ENCODE peak calls at places on chromosomes 13 and 19, in four cellular contexts. X, I, T and U are unnamed samples.

GRCh38 chr13:87942204-87942603 is 271.0 kb downstream of the SLITRK5 start:
- DNase-seq in X (no peak), I (no peak), T (no peak), U (no peak)

GRCh38 chr13:30308548-30308947 is 1.2 kb upstream of the KATNAL1 start:
- DNase-seq in X (no peak), I (no peak), T (no peak), U (no peak)

GRCh38 chr13:41842029-41842428 is 118.9 kb downstream of the VWA8 start:
- DNase-seq in X (no peak), I (no peak), T (no peak), U (no peak)

GRCh38 chr13:100733261-100733660 is 58.7 kb upstream of the TMTC4 start:
- DNase-seq in X (no peak), I (no peak), T (no peak), U (no peak)

GRCh38 chr13:60016229-60016628 is 147.5 kb downstream of the DIAPH3 start:
- DNase-seq in X (no peak), I (no peak), T (no peak), U (no peak)

GRCh38 chr13:67859904-67860303 is 629.8 kb upstream of the PCDH9 start:
- DNase-seq in X (no peak), I (no peak), T (no peak), U (no peak)

GRCh38 chr13:25846227-25846984 is 205.4 kb downstream of the SHISA2 start:
- DNase-seq in X (no peak), I (no peak), T (no peak), U (no peak)

GRCh38 chr19:55321466-55321865 is 3.7 kb downstream of the TMEM150B start:
- DNase-seq in X (no peak), I (no peak), T (no peak), U (no peak)

GRCh38 chr19:30530751-30531150 is 158.6 kb downstream of the ZNF536 start:
- DNase-seq in X (no peak), I (no peak), T (no peak), U (no peak)

GRCh38 chr13:73598021-73598712 is 536.0 kb downstream of the KLF12 start:
- DNase-seq in X (no peak), I (no peak), T (no peak), U (no peak)

GRCh38 chr13:113742445-113743120 is 16.4 kb upstream of the TMEM255B start:
- DNase-seq in X (no peak), I (no peak), T (no peak), U (no peak)

GRCh38 chr19:54464624-54465266 is 1.2 kb upstream of the LENG9 start:
- DNase-seq in X (peak; percentile 69), I (peak; percentile 77), T (peak; percentile 94), U (peak; percentile 88)

GRCh38 chr19:17183271-17183757 is 31.8 kb upstream of the USE1 start:
- DNase-seq in X (no peak), I (no peak), T (no peak), U (no peak)

GRCh38 chr19:29583196-29584006 is 22.7 kb upstream of the POP4 start:
- DNase-seq in X (no peak), I (no peak), T (no peak), U (no peak)

GRCh38 chr19:49682274-49682673 is 5.2 kb downstream of the PRMT1 start:
- DNase-seq in X (no peak), I (no peak), T (no peak), U (no peak)

GRCh38 chr19:2455481-2456300 is 1.1 kb downstream of the LMNB2 start:
- DNase-seq in X (peak; percentile 69), I (peak; percentile 42), T (no peak), U (peak; percentile 29)

GRCh38 chr19:1917926-1918325 is 12.7 kb downstream of the ADAT3 start:
- DNase-seq in X (no peak), I (no peak), T (no peak), U (no peak)

GRCh38 chr13:72379581-72379980 is 347.8 kb downstream of the MZT1 start:
- DNase-seq in X (no peak), I (no peak), T (no peak), U (no peak)

GRCh38 chr13:31767175-31767900 is 28.0 kb downstream of the RXFP2 start:
- DNase-seq in X (no peak), I (no peak), T (no peak), U (no peak)

GRCh38 chr19:48123907-48124675 is 13.5 kb upstream of the PLA2G4C start:
- DNase-seq in X (no peak), I (no peak), T (no peak), U (no peak)

GRCh38 chr19:30587869-30588268 is 215.7 kb downstream of the ZNF536 start:
- DNase-seq in X (no peak), I (no peak), T (no peak), U (no peak)

GRCh38 chr13:88857256-88857655 is 1186.1 kb downstream of the SLITRK5 start:
- DNase-seq in X (no peak), I (no peak), T (no peak), U (no peak)

GRCh38 chr13:79128158-79128557 is 277.9 kb downstream of the RBM26 start:
- DNase-seq in X (no peak), I (no peak), T (no peak), U (no peak)

GRCh38 chr19:36775768-36776167 is 3.2 kb upstream of the ZNF850 start:
- DNase-seq in X (no peak), I (peak; percentile 32), T (peak; percentile 36), U (peak; percentile 50)

GRCh38 chr19:46344363-46344762 is 2.5 kb upstream of the PPP5C start:
- DNase-seq in X (no peak), I (no peak), T (no peak), U (no peak)

GRCh38 chr13:110261166-110262081 is 45.5 kb downstream of the COL4A1 start:
- DNase-seq in X (no peak), I (no peak), T (no peak), U (no peak)

GRCh38 chr13:110263906-110264305 is 43.1 kb downstream of the COL4A1 start:
- DNase-seq in X (no peak), I (peak; percentile 79), T (peak; percentile 66), U (peak; percentile 57)

GRCh38 chr13:110262082-110262436 is 44.9 kb downstream of the COL4A1 start:
- DNase-seq in X (no peak), I (no peak), T (no peak), U (no peak)

GRCh38 chr13:110262494-110262893 is 44.5 kb downstream of the COL4A1 start:
- DNase-seq in X (no peak), I (no peak), T (no peak), U (no peak)

GRCh38 chr13:110262944-110263343 is 44.0 kb downstream of the COL4A1 start:
- DNase-seq in X (no peak), I (no peak), T (peak; percentile 67), U (no peak)
- H3K4me1 ChIP-seq in X (no peaks in the 10 kb centered on the region), I (peaks cover 13% of the 10 kb centered on the region), T (peaks cover 95% of the 10 kb centered on the region), U (peaks cover 23% of the 10 kb centered on the region)

DNA sequence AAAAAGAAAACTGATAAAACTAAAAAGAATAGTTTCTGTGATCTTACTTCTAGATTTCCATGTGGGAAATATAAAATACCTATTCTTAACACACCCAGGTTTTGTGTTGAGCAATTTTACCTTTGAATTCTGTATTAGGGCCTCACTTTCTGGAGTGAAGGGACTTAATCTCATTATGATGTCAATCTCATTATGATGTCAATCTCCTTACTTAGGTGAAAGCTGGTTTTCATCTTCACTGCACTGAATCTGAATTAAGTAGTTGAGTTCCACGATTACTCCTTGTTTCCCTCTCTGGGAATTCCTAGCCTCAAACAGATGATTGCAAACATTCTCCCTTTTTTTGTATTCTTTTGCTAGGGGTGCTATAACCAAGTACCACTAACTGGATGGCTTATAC is 1367.2 kb downstream of the EFNB2 start:
- DNase-seq in X (no peak), I (no peak), T (no peak), U (no peak)
- H3K4me3 ChIP-seq in X (no peak overlapping the region), I (no peak overlapping the region), T (no peak overlapping the region), U (no peak overlapping the region)

GRCh38 chr13:98507060-98507797 is 69.7 kb downstream of the STK24 start:
- DNase-seq in X (no peak), I (no peak), T (peak; percentile 81), U (peak; percentile 80)

GRCh38 chr13:98504029-98504351 is 72.9 kb downstream of the STK24 start:
- DNase-seq in X (no peak), I (no peak), T (no peak), U (no peak)

GRCh38 chr13:98506343-98507059 is 70.4 kb downstream of the STK24 start:
- DNase-seq in X (no peak), I (no peak), T (no peak), U (no peak)

GRCh38 chr13:98503175-98504028 is 73.5 kb downstream of the STK24 start:
- DNase-seq in X (no peak), I (no peak), T (no peak), U (no peak)

DNA sequence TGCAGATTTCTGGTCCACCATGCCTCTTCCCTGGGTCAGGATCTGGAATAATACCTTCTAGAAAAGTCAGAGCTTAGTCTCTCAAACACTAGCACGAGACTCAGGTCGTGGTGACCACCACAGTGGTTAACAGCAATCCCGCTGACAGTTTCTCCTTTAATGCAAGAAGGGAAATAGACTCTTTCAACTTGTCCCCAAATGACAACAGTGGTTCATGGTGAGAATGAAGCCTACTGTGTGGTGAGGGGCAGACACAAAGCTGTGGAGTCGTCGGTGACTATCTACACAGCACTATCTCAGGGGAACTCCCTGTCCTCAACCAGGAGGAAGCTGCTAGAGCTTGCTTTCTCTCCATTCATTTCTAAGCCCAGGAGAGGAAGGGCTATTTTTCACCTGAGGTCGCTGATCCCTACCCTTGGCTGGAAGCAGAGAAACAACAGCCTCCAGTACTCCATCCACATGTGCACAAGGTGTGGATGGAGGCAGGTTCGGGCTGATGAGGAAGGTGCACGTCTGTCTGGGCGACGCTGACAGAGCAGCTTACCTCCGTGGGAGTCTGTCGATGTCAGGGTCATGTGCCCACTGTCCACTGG is 72.4 kb downstream of the STK24 start:
- DNase-seq in X (no peak), I (no peak), T (no peak), U (no peak)
- H3K27ac ChIP-seq in X (no peak overlapping the region), I (peak overlapping the region; percentile 41), T (peak overlapping the region; percentile 67), U (peak overlapping the region; percentile 67)

GRCh38 chr13:49781791-49782190 is 10.7 kb downstream of the KPNA3 start:
- DNase-seq in X (no peak), I (no peak), T (no peak), U (no peak)

GRCh38 chr13:49784886-49785570 is 7.5 kb downstream of the KPNA3 start:
- DNase-seq in X (no peak), I (no peak), T (no peak), U (no peak)

GRCh38 chr13:49779721-49780120 is 12.8 kb downstream of the KPNA3 start:
- DNase-seq in X (no peak), I (no peak), T (no peak), U (no peak)

GRCh38 chr13:49783865-49784264 is 8.6 kb downstream of the KPNA3 start:
- DNase-seq in X (no peak), I (no peak), T (no peak), U (no peak)

DNA sequence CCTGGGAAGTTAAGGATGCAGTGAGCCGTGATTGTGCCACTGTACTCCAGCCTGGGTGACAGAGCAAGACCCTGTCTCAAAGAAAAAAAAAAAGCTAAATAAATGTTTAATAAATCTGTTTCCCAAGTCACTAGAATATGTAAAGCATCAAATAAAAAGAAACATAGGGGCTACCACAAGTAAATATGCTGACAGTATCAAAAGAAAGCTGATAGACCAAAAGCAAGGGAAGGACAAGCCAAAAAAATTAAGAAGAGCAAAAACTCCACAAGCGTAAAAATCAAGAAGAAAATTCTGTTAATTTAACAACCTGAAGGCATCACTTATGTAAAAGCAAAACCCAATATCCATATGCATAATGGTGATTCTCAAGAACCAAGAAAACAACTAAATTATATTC is 9.7 kb downstream of the KPNA3 start:
- DNase-seq in X (no peak), I (no peak), T (no peak), U (no peak)
- H3K4me1 ChIP-seq in X (peaks cover 9% of the 10 kb centered on the region), I (no peaks in the 10 kb centered on the region), T (peaks cover 61% of the 10 kb centered on the region), U (peaks cover 69% of the 10 kb centered on the region)